ENCODE peak calls at places on chromosomes 2 and 18, in nine cellular contexts. K is T-cell; X is LHCN-M2; Q is left colon; E is nephron progenitor cell; B is activated T-cell treated with anti-CD3 and anti-CD28 coated beads, Interleukin-2, amount 50 U/mL, for 24 hours; V is Right ventricle myocardium superior; N is activated CD8-positive, alpha-beta T cell treated with anti-CD3 and anti-CD28 coated beads for 36 hours; A is iPS DF 6.9. C is an unnamed sample.

GRCh38 chr2:149832256-149832655 is 244.7 kb upstream of the MMADHC start:
- DNase-seq in V (no peak), A (no peak), B (no peak), N (no peak), E (no peak), X (peak), Q (no peak), K (no peak), C (no peak)

GRCh38 chr18:61851279-61851678 is 41.5 kb downstream of the RNF152 start:
- DNase-seq in E (no peak), X (no peak), Q (no peak), B (no peak), K (no peak), A (no peak), V (no peak), N (no peak), C (no peak)

GRCh38 chr2:105449083-105449482 is 50.2 kb upstream of the FHL2 start:
- DNase-seq in B (no peak), N (no peak), A (no peak), K (no peak), V (no peak), Q (peak), X (peak), E (no peak), C (no peak)

GRCh38 chr18:44818148-44818547 is 137.5 kb downstream of the SETBP1 start:
- DNase-seq in K (no peak), N (no peak), E (no peak), X (no peak), Q (no peak), V (no peak), A (no peak), B (no peak), C (no peak)

GRCh38 chr18:44178476-44178875 is 502.2 kb upstream of the SETBP1 start:
- DNase-seq in A (no peak), B (no peak), X (peak), K (no peak), V (peak), E (no peak), Q (peak), N (no peak), C (no peak)

GRCh38 chr18:51527826-51528225 is 330.3 kb upstream of the MEX3C start:
- DNase-seq in V (no peak), A (no peak), Q (no peak), K (no peak), B (no peak), X (no peak), N (no peak), E (no peak), C (no peak)

GRCh38 chr2:120587997-120588336 is 147.7 kb upstream of the GLI2 start:
- DNase-seq in Q (no peak), V (no peak), A (no peak), K (no peak), N (no peak), X (no peak), E (no peak), B (no peak), C (no peak)

GRCh38 chr2:179900655-179901054 is 39.2 kb upstream of the ZNF385B start:
- DNase-seq in V (no peak), N (no peak), A (no peak), B (no peak), Q (no peak), X (peak), K (no peak), E (no peak), C (no peak)

GRCh38 chr2:20106746-20107145 is 55.3 kb upstream of the LAPTM4A start:
- DNase-seq in K (no peak), B (peak), X (no peak), V (peak), E (peak), A (peak), N (peak), Q (peak), C (no peak)

GRCh38 chr2:234139755-234140154 is 89.3 kb downstream of the SPP2 start:
- DNase-seq in E (no peak), Q (no peak), A (no peak), K (no peak), N (no peak), V (no peak), B (no peak), X (peak), C (no peak)

GRCh38 chr2:39665811-39666488 is at the start of gene TMEM178A:
- DNase-seq in K (no peak), A (no peak), E (peak), X (no peak), N (peak), Q (peak), V (no peak), B (peak), C (no peak)

GRCh38 chr2:225010804-225011203 is 31.5 kb downstream of the DOCK10 start:
- DNase-seq in Q (no peak), N (peak), A (no peak), X (peak), B (no peak), V (no peak), K (no peak), E (no peak), C (no peak)

GRCh38 chr2:157779794-157780193 is 96.3 kb downstream of the ACVR1 start:
- DNase-seq in K (no peak), B (no peak), N (no peak), E (no peak), A (no peak), X (no peak), V (no peak), Q (no peak), C (no peak)

GRCh38 chr2:26475037-26475436 is 2.9 kb downstream of the OTOF start:
- DNase-seq in V (no peak), K (no peak), N (no peak), X (no peak), A (no peak), E (no peak), Q (no peak), B (no peak), C (no peak)

GRCh38 chr2:37039580-37039979 is 44.6 kb downstream of the HEATR5B start:
- DNase-seq in N (no peak), V (no peak), E (no peak), Q (no peak), X (no peak), A (no peak), K (no peak), B (no peak), C (no peak)

GRCh38 chr18:45004531-45004930 is 323.8 kb downstream of the SETBP1 start:
- DNase-seq in N (no peak), V (no peak), E (no peak), Q (no peak), B (no peak), A (no peak), X (no peak), K (no peak), C (no peak)

GRCh38 chr2:219285894-219286425 is 6.8 kb downstream of the DNAJB2 start:
- DNase-seq in E (peak), Q (no peak), N (no peak), B (no peak), K (no peak), X (no peak), V (no peak), A (no peak), C (no peak)

GRCh38 chr2:151765760-151766159 is 31.5 kb upstream of the NEB start:
- DNase-seq in K (no peak), X (no peak), B (no peak), V (no peak), Q (no peak), A (no peak), E (peak), N (no peak), C (no peak)

GRCh38 chr2:36965751-36966369 is 476 bp downstream of the STRN start:
- DNase-seq in V (peak), E (peak), B (peak), A (no peak), X (no peak), N (peak), K (no peak), Q (peak), C (peak)

GRCh38 chr2:196247114-196247978 is 76.0 kb upstream of the STK17B start:
- DNase-seq in V (no peak), Q (no peak), B (no peak), A (no peak), X (no peak), K (no peak), E (no peak), N (no peak), C (no peak)

GRCh38 chr2:108316194-108316880 is 27.6 kb downstream of the SULT1C2 start:
- DNase-seq in V (no peak), N (no peak), X (no peak), A (peak), B (no peak), Q (peak), E (peak), K (no peak), C (no peak)

GRCh38 chr2:188870289-188870688 is 103.9 kb upstream of the COL3A1 start:
- DNase-seq in V (no peak), A (no peak), N (peak), K (no peak), E (no peak), B (no peak), Q (no peak), X (peak), C (no peak)

GRCh38 chr2:107091163-107091864 is 205.3 kb upstream of the ST6GAL2 start:
- DNase-seq in Q (no peak), N (no peak), K (no peak), E (no peak), X (no peak), A (no peak), B (no peak), V (no peak), C (no peak)

GRCh38 chr2:105924932-105925331 is 180.2 kb downstream of the NCK2 start:
- DNase-seq in V (no peak), E (no peak), Q (no peak), A (no peak), K (no peak), N (no peak), X (no peak), B (no peak), C (no peak)

GRCh38 chr2:21021430-21021829 is 22.4 kb downstream of the APOB start:
- DNase-seq in A (no peak), V (no peak), B (no peak), Q (no peak), K (no peak), X (no peak), N (no peak), E (no peak), C (no peak)

GRCh38 chr2:180787330-180787729 is 193.1 kb upstream of the UBE2E3 start:
- DNase-seq in X (no peak), Q (no peak), A (no peak), N (no peak), V (no peak), E (no peak), K (no peak), B (no peak), C (no peak)

GRCh38 chr2:12493031-12493513 is 223.7 kb upstream of the TRIB2 start:
- DNase-seq in Q (no peak), A (no peak), V (no peak), B (peak), N (peak), X (peak), K (no peak), E (no peak), C (no peak)

GRCh38 chr2:202015471-202015870 is 18.2 kb upstream of the FZD7 start:
- DNase-seq in V (no peak), X (no peak), Q (no peak), B (no peak), K (no peak), N (no peak), E (no peak), A (no peak), C (no peak)

GRCh38 chr2:42801388-42801787 is 9.0 kb upstream of the HAAO start:
- DNase-seq in X (peak), A (no peak), N (no peak), Q (no peak), B (no peak), K (no peak), E (no peak), V (no peak), C (no peak)

GRCh38 chr2:180655393-180655792 is 325.0 kb upstream of the UBE2E3 start:
- DNase-seq in A (no peak), N (no peak), Q (no peak), B (no peak), X (no peak), V (no peak), K (no peak), E (no peak), C (no peak)

GRCh38 chr2:44186800-44187199 is 18.1 kb downstream of the PPM1B start:
- DNase-seq in K (no peak), B (no peak), E (no peak), A (no peak), V (no peak), Q (no peak), N (no peak), X (no peak), C (no peak)

GRCh38 chr2:133777607-133778006 is 209.3 kb upstream of the NCKAP5 start:
- DNase-seq in Q (no peak), K (no peak), E (no peak), B (no peak), N (no peak), V (no peak), A (no peak), X (peak), C (no peak)

GRCh38 chr2:63023444-63023843 is 27.2 kb upstream of the OTX1 start:
- DNase-seq in Q (no peak), A (no peak), B (no peak), K (no peak), N (peak), X (peak), E (no peak), V (no peak), C (peak)

GRCh38 chr18:23573948-23574431 is 12.3 kb downstream of the NPC1 start:
- DNase-seq in E (no peak), N (peak), A (no peak), B (no peak), Q (no peak), K (no peak), X (peak), V (no peak), C (no peak)

C was measured in KG1.